ENCODE peak calls at places on chromosomes 1 and 21, in eight cellular contexts. N, D, W, L, P, X, I and Q are unnamed samples.

GRCh38 chr1:162009501-162010174 is 14.0 kb downstream of the OLFML2B start:
- DNase-seq in N (no peak), D (no peak), W (no peak), L (no peak), P (peak), X (no peak), I (no peak), Q (no peak)

GRCh38 chr1:113191579-113192076 is 118.6 kb downstream of the LRIG2 start:
- DNase-seq in N (no peak), D (no peak), W (peak), L (peak), P (no peak), X (peak), I (no peak), Q (no peak)

GRCh38 chr1:10693497-10694273 is 102.8 kb downstream of the CASZ1 start:
- DNase-seq in N (peak), D (peak), W (peak), L (peak), P (no peak), X (peak), I (no peak), Q (peak)

GRCh38 chr1:12438349-12438924 is 179.6 kb downstream of the DHRS3 start:
- DNase-seq in N (peak), D (no peak), W (no peak), L (peak), P (no peak), X (peak), I (peak), Q (no peak)

GRCh38 chr1:202283379-202283844 is 58.3 kb downstream of the UBE2T start:
- DNase-seq in N (peak), D (no peak), W (no peak), L (no peak), P (no peak), X (peak), I (peak), Q (no peak)

GRCh38 chr1:202078211-202078610 is 44.5 kb upstream of the GPR37L1 start:
- DNase-seq in N (no peak), D (no peak), W (no peak), L (no peak), P (no peak), X (no peak), I (no peak), Q (no peak)

GRCh38 chr1:211606327-211606913 is 27.5 kb upstream of the SLC30A1 start:
- DNase-seq in N (no peak), D (no peak), W (no peak), L (peak), P (no peak), X (no peak), I (no peak), Q (no peak)

GRCh38 chr1:153422450-153423068 is 6.2 kb downstream of the S100A7A start:
- DNase-seq in N (peak), D (peak), W (peak), L (peak), P (peak), X (peak), I (peak), Q (peak)

GRCh38 chr1:36023098-36023769 is 60.7 kb upstream of the TEKT2 start:
- DNase-seq in N (no peak), D (no peak), W (no peak), L (peak), P (no peak), X (no peak), I (no peak), Q (no peak)

GRCh38 chr1:76477131-76477530 is 390.1 kb upstream of the ST6GALNAC5 start:
- DNase-seq in N (no peak), D (no peak), W (no peak), L (no peak), P (no peak), X (no peak), I (no peak), Q (no peak)

GRCh38 chr1:26913754-26914619 is at the start of gene NR0B2:
- DNase-seq in N (no peak), D (peak), W (peak), L (no peak), P (peak), X (no peak), I (no peak), Q (no peak)

GRCh38 chr1:28139033-28139712 is 37.3 kb downstream of the PTAFR start:
- DNase-seq in N (no peak), D (no peak), W (no peak), L (peak), P (no peak), X (peak), I (peak), Q (no peak)

GRCh38 chr1:180917306-180918065 is 4.8 kb downstream of the KIAA1614 start:
- DNase-seq in N (no peak), D (no peak), W (no peak), L (no peak), P (no peak), X (no peak), I (peak), Q (no peak)

DNA sequence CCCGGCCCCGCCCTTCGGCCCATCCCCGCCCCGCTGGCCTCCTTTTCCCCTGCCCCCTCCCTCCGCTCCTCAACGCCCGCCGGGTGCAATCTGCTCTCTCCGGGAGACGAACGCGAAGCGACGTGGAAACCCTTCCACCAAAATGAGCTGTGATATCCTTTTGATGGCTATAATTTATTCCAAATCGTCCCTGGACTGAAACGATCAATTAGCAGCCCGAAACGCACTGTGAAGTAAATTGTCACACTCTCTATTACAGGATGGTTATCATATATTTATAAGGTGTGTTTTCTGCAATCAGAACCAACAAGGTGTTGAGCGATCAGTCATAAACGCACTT is 134.6 kb upstream of the BARHL2 start:
- DNase-seq in N (no peak), D (no peak), W (no peak), L (no peak), P (no peak), X (no peak), I (no peak), Q (no peak)
- TF ChIP-seq CTCF in N (no peak), D (peak), W (no peak), L (no peak), P (no peak), X (no peak), I (no peak), Q (no peak)

GRCh38 chr21:36917487-36918158 is 48.8 kb downstream of the HLCS start:
- DNase-seq in N (no peak), D (no peak), W (peak), L (peak), P (no peak), X (peak), I (peak), Q (peak)
- TF ChIP-seq CTCF in N (peak), D (peak), W (no peak), L (peak), P (peak), X (peak), I (peak), Q (peak)

DNA sequence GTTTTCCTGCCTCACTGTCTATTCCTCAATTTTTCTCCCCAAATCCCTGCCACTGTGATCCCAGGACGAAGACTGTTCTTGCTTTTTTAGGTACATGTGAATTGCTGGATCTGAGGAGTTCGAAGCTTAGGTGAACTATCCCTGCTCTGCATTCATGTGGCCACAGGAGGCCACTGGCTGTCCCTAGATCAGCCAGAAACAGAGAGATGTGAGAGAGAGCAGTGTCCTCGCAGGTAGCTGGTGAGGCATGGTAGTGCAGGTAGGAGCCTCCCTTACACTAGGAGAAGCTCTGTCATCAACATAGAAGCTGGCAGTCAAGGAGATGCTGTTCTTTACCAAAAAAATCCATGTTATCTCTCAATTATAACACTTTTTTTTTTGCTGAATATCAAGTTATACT is 71.5 kb downstream of the USP24 start:
- DNase-seq in N (no peak), D (no peak), W (peak), L (peak), P (no peak), X (no peak), I (no peak), Q (no peak)
- TF ChIP-seq CTCF in N (peak), D (peak), W (no peak), L (peak), P (peak), X (no peak), I (no peak), Q (no peak)

GRCh38 chr21:42923553-42924432 is 1.6 kb downstream of the ERVH48-1 start:
- DNase-seq in N (peak), D (peak), W (peak), L (peak), P (peak), X (peak), I (peak), Q (peak)
- TF ChIP-seq CTCF in N (peak), D (peak), W (peak), L (peak), P (peak), X (peak), I (peak), Q (peak)

DNA sequence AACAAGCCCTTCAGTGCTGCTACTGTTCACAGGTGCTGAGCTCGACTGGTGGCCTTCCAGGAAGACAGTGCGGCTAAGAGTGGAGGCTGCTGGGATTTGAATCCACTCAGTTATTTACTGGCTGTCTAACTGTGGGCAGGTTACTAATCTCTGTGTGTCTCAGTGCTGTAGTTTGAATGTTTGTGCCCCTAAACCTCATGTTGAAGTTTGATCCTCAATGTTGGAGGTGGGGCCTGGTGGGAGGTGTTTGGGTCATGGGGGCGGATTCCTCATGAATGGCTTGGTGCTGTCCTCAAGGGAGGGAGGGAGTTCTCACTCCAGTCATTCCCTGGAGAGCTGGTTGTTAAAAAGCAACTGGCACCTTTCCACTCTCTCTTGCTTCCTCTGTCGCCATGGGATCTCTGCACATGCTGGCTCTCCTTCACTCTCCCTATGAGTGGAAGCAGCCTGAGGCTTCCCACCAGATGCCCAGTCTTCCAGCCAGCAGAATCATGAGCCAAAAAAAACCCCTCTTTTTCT is 334.8 kb downstream of the RPS6KC1 start:
- DNase-seq in N (no peak), D (no peak), W (no peak), L (no peak), P (no peak), X (no peak), I (no peak), Q (no peak)
- TF ChIP-seq CTCF in N (no peak), D (no peak), W (no peak), L (no peak), P (no peak), X (no peak), I (no peak), Q (no peak)

DNA sequence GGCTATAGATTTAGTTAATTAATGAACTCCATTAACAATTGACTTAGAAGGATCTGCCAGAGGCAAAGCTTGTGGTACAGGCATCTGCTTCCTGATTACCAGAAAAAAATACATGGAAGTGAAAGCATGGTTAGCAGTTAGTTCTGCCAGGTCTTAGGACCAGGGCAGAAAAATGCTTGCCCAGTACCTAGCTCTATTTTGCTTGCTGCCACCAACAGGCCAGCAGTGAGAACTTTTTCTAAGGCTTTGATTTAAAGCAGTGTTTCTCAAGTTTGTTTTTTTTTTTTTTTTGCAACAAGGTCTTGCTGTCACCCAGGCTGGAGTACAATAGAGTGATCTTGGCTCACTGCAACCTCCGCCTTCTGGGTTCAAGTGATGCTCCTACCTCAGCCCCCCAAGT is 16.4 kb upstream of the MTF1 start:
- DNase-seq in N (no peak), D (no peak), W (no peak), L (no peak), P (no peak), X (peak), I (no peak), Q (no peak)
- TF ChIP-seq CTCF in N (peak), D (no peak), W (no peak), L (no peak), P (no peak), X (peak), I (no peak), Q (no peak)

DNA sequence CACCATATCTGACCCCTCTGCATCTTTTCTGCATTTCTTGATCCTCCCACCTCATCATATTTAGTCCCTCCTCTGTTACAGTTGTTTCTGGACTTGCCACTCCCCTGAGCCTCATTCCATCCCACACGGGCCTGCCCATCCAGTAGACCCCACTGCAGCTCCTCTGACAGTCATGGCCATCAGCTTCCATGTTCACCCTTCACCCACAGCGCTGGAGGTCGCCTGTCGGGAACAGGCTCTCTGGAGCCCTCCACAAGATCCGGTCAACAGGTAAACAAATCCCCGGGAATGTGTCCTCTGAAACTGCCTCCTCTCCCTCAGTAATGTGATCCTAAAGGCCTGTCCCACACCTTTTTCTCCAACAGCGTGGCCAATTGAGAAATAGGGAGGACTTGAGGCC is 31.3 kb downstream of the SYF2 start:
- DNase-seq in N (no peak), D (no peak), W (no peak), L (no peak), P (no peak), X (no peak), I (no peak), Q (no peak)
- TF ChIP-seq CTCF in N (no peak), D (no peak), W (no peak), L (no peak), P (no peak), X (no peak), I (no peak), Q (no peak)

DNA sequence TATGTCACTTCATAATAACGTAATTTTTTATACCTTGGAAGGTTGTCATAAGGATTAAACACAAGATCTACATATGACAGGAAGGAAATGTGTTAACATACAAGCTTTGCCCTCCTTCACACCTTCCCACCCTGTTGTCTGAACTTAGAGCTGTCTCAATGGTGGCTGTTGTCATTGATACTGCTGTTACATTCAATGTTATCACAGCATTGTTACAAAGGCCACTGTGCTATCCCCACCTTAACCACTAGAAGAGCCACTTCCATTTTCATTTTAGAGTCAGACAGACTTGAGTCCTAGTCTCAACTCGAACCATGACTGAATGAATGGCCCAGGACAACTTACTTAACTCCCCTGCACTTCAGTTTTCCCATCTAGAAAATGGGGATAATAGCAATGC is 31.2 kb downstream of the TAS1R2 start:
- DNase-seq in N (no peak), D (no peak), W (no peak), L (no peak), P (no peak), X (no peak), I (no peak), Q (no peak)
- TF ChIP-seq CTCF in N (no peak), D (no peak), W (no peak), L (no peak), P (no peak), X (no peak), I (no peak), Q (no peak)

DNA sequence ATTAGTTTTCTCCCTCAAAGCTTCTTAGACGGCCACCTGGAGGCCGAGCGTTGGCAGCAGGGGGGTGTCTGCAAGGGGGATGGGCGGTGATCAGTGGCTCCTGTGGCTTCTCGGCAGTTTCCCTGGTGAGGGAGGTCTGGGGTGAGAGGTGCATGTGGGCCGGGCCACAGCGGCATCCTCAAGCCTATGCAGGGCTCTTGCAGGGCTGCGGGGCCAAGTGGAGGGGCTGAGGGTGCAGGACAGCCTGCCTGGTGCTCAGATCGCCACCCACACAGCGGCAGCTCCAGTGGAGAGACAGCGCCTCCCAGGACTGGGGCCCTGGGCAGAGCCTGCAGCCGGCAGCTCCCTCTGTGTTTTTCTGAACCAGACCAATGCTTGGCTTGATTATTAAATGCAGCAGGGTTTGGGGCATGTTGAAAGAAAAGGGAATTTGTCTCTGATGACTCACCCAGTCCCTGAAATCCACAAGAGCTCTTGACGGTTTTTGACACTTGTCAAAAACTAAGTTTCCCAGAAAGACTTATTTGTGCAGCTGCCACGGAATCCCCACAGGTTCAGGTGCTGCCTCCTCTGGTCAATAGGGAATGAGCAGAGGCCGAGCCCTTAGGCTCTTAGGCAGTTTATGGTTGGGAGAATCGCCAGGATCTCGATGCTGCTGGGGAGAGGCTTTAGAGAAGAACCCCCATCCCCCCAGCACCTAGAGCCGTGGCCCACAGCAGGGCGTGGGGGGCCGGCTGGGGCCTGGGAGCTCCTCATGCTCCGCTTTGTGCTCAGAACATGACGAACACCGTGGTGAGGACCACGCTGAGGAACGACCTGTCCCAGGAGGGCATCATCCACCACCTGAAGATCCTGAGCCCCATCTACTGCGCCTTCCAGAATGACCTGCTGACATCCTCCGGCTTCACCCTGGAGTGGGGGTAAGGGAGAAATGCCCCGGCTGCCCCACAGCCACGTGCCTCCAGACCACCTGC is 54.7 kb downstream of the UMODL1 start:
- DNase-seq in N (peak), D (no peak), W (no peak), L (no peak), P (no peak), X (peak), I (peak), Q (no peak)
- TF ChIP-seq CTCF in N (no peak), D (peak), W (no peak), L (no peak), P (no peak), X (peak), I (peak), Q (peak)

GRCh38 chr1:53327183-53327941 is 508 bp downstream of the LRP8 start:
- DNase-seq in N (peak), D (peak), W (peak), L (peak), P (no peak), X (peak), I (no peak), Q (peak)
- TF ChIP-seq CTCF in N (no peak), D (no peak), W (no peak), L (no peak), P (no peak), X (no peak), I (no peak), Q (no peak)